ENCODE peak calls at places on chromosomes 5 and 9, in four cellular contexts. B is cardiac muscle cell; Q is activated CD4-positive, alpha-beta T cell treated with anti-CD3 and anti-CD28 coated beads for 36 hours; S is GM12865. O is an unnamed sample.

GRCh38 chr5:73321757-73322452 is 126.7 kb downstream of the FOXD1 start:
- DNase-seq in B (peak), Q (no peak), S (no peak), O (no peak)

GRCh38 chr5:170603578-170604565 is 100.1 kb downstream of the KCNIP1 start:
- DNase-seq in B (peak), Q (peak), S (peak), O (peak)

GRCh38 chr5:3349704-3350565 is 245.7 kb upstream of the IRX1 start:
- DNase-seq in B (no peak), Q (no peak), S (no peak), O (peak)

GRCh38 chr9:13971415-13971814 is 342.5 kb downstream of the NFIB start:
- DNase-seq in B (no peak), Q (no peak), S (no peak), O (no peak)

GRCh38 chr5:135387629-135387960 is 11.4 kb downstream of the MACROH2A1 start:
- DNase-seq in B (peak), Q (no peak), S (no peak), O (no peak)

GRCh38 chr5:23007226-23007625 is 154.1 kb upstream of the CDH12 start:
- DNase-seq in B (no peak), Q (no peak), S (no peak), O (no peak)

GRCh38 chr9:99296375-99296951 is 74.4 kb downstream of the SEC61B start:
- DNase-seq in B (peak), Q (peak), S (peak), O (peak)

GRCh38 chr5:127878174-127878750 is 175.1 kb downstream of the CCDC192 start:
- DNase-seq in B (peak), Q (peak), S (peak), O (peak)

GRCh38 chr5:174195517-174195916 is 150.0 kb downstream of the NSG2 start:
- DNase-seq in B (no peak), Q (no peak), S (no peak), O (no peak)

GRCh38 chr9:129627556-129628492 is 1.9 kb downstream of the NTMT1 start:
- DNase-seq in B (no peak), Q (no peak), S (no peak), O (no peak)

GRCh38 chr5:78624992-78625391 is 23.6 kb downstream of the LHFPL2 start:
- DNase-seq in B (no peak), Q (no peak), S (no peak), O (no peak)

GRCh38 chr5:75322066-75322465 is 15.0 kb upstream of the HMGCR start:
- DNase-seq in B (no peak), Q (no peak), S (no peak), O (no peak)

GRCh38 chr5:159582756-159583523 is 252.7 kb upstream of the IL12B start:
- DNase-seq in B (peak), Q (no peak), S (no peak), O (no peak)

GRCh38 chr9:114366334-114367128 is 21.3 kb downstream of the AKNA start:
- DNase-seq in B (peak), Q (peak), S (peak), O (no peak)

GRCh38 chr5:4116834-4117233 is 521.2 kb downstream of the IRX1 start:
- DNase-seq in B (peak), Q (peak), S (no peak), O (no peak)

GRCh38 chr9:73023025-73023541 is 70.2 kb upstream of the ALDH1A1 start:
- DNase-seq in B (peak), Q (peak), S (peak), O (no peak)

GRCh38 chr5:167489202-167489601 is 802.2 kb upstream of the WWC1 start:
- DNase-seq in B (peak), Q (no peak), S (peak), O (no peak)

GRCh38 chr9:86955554-86955953 is 8.2 kb upstream of the GAS1 start:
- DNase-seq in B (peak), Q (no peak), S (no peak), O (no peak)

GRCh38 chr5:36734422-36734821 is 128.0 kb downstream of the SLC1A3 start:
- DNase-seq in B (peak), Q (no peak), S (peak), O (no peak)

GRCh38 chr5:145324767-145325479 is 510.2 kb downstream of the PRELID2 start:
- DNase-seq in B (peak), Q (no peak), S (no peak), O (no peak)

GRCh38 chr5:34998058-34998789 is 49.5 kb downstream of the AGXT2 start:
- DNase-seq in B (peak), Q (no peak), S (no peak), O (no peak)

GRCh38 chr9:5089737-5090136 is 95.7 kb downstream of the INSL6 start:
- DNase-seq in B (no peak), Q (no peak), S (no peak), O (no peak)

GRCh38 chr5:150583541-150584225 is 56.8 kb upstream of the SYNPO start:
- DNase-seq in B (no peak), Q (no peak), S (no peak), O (no peak)

GRCh38 chr9:130498918-130499698 is 54.3 kb downstream of the ASS1 start:
- DNase-seq in B (no peak), Q (no peak), S (no peak), O (no peak)

GRCh38 chr5:68545636-68546325 is 330.2 kb downstream of the PIK3R1 start:
- DNase-seq in B (no peak), Q (no peak), S (no peak), O (no peak)

GRCh38 chr5:19795218-19795617 is 192.8 kb downstream of the CDH18 start:
- DNase-seq in B (peak), Q (no peak), S (no peak), O (no peak)

GRCh38 chr5:83348281-83348780 is 123.2 kb upstream of the VCAN start:
- DNase-seq in B (no peak), Q (peak), S (no peak), O (no peak)

GRCh38 chr5:124052201-124052600 is 540.2 kb downstream of the CSNK1G3 start:
- DNase-seq in B (no peak), Q (no peak), S (no peak), O (no peak)

GRCh38 chr9:124869466-124869985 is 7.6 kb downstream of the ARPC5L start:
- DNase-seq in B (no peak), Q (peak), S (peak), O (peak)

GRCh38 chr5:60340326-60340725 is 359.6 kb downstream of the DEPDC1B start:
- DNase-seq in B (no peak), Q (no peak), S (no peak), O (no peak)

GRCh38 chr9:36888551-36888950 is 145.5 kb downstream of the PAX5 start:
- DNase-seq in B (no peak), Q (no peak), S (no peak), O (no peak)

GRCh38 chr9:114684036-114684435 is 2.0 kb upstream of the TEX48 start:
- DNase-seq in B (no peak), Q (peak), S (no peak), O (no peak)

GRCh38 chr5:10301266-10301665 is 6.4 kb downstream of the CMBL start:
- DNase-seq in B (no peak), Q (no peak), S (no peak), O (no peak)

GRCh38 chr5:175714686-175715085 is 56.8 kb downstream of the HRH2 start:
- DNase-seq in B (no peak), Q (no peak), S (no peak), O (no peak)

O was measured in head of caudate nucleus.